ENCODE peak calls at places on chromosome 19, in eight cellular contexts. R, C, V, Z, E, S, Y and N are unnamed samples.

GRCh38 chr19:35388277-35389054 is 17.6 kb downstream of the GPR42 start:
- DNase-seq in R (no peak), C (no peak), V (no peak), Z (no peak), E (no peak), S (no peak), Y (peak; percentile 7), N (no peak)

GRCh38 chr19:45156751-45157150 is 4.0 kb downstream of the NKPD1 start:
- DNase-seq in R (no peak), C (no peak), V (no peak), Z (no peak), E (no peak), S (no peak), Y (no peak), N (no peak)

GRCh38 chr19:30330266-30330665 is 41.9 kb upstream of the ZNF536 start:
- DNase-seq in R (no peak), C (no peak), V (no peak), Z (no peak), E (no peak), S (no peak), Y (no peak), N (no peak)

GRCh38 chr19:42092350-42092749 is 16.4 kb downstream of the ZNF574 start:
- DNase-seq in R (no peak), C (no peak), V (no peak), Z (no peak), E (peak; percentile 66), S (peak; percentile 67), Y (no peak), N (peak; percentile 39)

GRCh38 chr19:6375411-6376010 is at the start of gene PSPN:
- DNase-seq in R (no peak), C (no peak), V (no peak), Z (no peak), E (no peak), S (no peak), Y (no peak), N (no peak)

GRCh38 chr19:13160557-13160956 is 10.3 kb downstream of the IER2 start:
- DNase-seq in R (peak; percentile 63), C (no peak), V (no peak), Z (peak; percentile 27), E (no peak), S (no peak), Y (no peak), N (no peak)

GRCh38 chr19:48668332-48668731 is 4.5 kb downstream of the NTN5 start:
- DNase-seq in R (no peak), C (no peak), V (no peak), Z (no peak), E (no peak), S (no peak), Y (no peak), N (no peak)

GRCh38 chr19:46839752-46840151 is 10.9 kb downstream of the AP2S1 start:
- DNase-seq in R (no peak), C (no peak), V (no peak), Z (no peak), E (no peak), S (no peak), Y (no peak), N (no peak)

GRCh38 chr19:4539169-4539696 is 603 bp downstream of the LRG1 start:
- DNase-seq in R (no peak), C (no peak), V (no peak), Z (no peak), E (no peak), S (no peak), Y (no peak), N (no peak)

GRCh38 chr19:33603377-33603776 is 18.4 kb upstream of the CHST8 start:
- DNase-seq in R (no peak), C (no peak), V (no peak), Z (no peak), E (no peak), S (no peak), Y (no peak), N (no peak)

DNA sequence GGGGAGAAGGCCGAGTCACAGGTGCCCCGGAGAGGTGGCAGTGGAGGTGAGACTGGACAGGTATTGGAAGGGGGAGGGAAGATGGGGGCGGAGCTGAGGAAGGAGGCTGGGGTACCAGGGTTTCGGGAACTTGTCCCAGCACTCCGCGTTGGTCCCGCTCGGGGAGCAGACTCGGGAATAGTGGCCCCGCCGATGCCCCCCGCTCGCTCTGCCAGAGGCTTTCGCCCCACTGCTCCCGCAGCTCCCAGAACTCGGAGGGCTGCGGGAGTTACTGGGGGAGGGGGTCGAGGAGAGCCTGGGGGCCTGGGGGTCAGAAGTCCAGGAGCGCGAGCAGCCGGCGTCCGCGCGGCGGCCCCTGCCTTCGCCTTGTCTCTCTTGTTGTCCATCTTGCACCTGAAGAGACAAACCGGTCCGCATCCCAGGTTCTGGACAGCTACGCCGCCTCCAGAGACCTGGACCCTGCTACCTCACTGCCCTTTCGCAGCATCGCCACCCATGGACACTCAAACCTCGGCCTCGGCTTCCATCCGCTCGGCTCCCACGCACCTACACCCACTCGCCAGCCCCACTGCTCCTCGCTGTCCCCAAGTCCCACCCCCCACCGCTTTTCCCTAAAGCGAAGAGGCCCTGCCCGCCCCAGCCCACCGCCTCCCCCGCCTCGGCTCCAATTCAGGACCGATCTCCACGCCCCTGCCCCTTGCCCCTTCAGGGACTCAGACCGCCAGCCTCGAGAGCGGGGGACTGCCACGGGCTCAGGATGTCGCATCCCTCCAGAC is 698 bp downstream of the PRR36 start:
- DNase-seq in R (no peak), C (no peak), V (no peak), Z (no peak), E (no peak), S (no peak), Y (no peak), N (no peak)
- H3K4me3 ChIP-seq in R (no peak overlapping the region), C (no peak overlapping the region), V (peak overlapping the region; percentile 52), Z (no peak overlapping the region), E (peak overlapping the region; percentile 57), S (no peak overlapping the region), Y (no peak overlapping the region), N (peak overlapping the region; percentile 48)

DNA sequence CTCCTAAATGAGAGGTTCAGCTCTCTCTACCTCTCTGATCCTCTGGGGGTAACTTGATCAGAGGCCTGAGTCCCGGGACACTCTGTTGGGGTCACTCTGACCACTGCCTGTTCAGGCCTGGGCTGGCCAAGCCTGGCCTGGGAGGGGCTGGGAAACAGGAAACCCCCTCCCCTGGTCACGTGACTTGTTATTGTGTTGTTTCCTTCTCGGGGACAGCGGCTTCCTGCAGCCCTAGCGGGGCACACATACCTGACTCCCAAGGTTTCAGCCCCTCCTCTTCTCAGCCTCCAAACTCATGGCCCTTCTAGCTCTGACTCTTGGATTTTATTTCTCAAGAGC is at the start of gene USHBP1:
- DNase-seq in R (no peak), C (no peak), V (no peak), Z (no peak), E (no peak), S (no peak), Y (no peak), N (no peak)
- H3K4me3 ChIP-seq in R (no peak within 1 kb of the TSS), C (peak within 1 kb of the TSS; percentile 21), V (no peak within 1 kb of the TSS), Z (no peak within 1 kb of the TSS), E (no peak within 1 kb of the TSS), S (no peak within 1 kb of the TSS), Y (no peak within 1 kb of the TSS), N (no peak within 1 kb of the TSS)

DNA sequence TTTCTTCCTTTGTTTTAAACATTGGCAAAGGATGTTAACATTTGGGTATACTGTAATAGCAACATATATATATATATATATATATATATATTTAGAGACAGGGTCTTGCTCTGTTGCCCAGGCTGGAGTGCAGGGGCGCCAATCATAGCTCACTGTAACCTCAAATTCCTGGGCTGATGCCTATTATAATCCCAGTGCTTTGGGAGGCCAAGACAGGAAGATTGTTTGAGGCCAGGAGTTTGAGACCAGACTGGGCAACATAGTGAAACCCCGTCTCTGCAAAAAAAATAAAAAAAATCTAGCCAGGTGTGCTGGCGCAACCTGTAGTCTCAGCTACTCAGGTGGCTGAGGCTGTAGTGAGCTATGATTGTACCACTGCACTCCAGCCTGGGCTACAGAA is 5.4 kb downstream of the BLVRB start:
- DNase-seq in R (no peak), C (no peak), V (no peak), Z (no peak), E (no peak), S (no peak), Y (no peak), N (no peak)
- H3K4me3 ChIP-seq in R (no peak overlapping the region), C (no peak overlapping the region), V (no peak overlapping the region), Z (no peak overlapping the region), E (no peak overlapping the region), S (no peak overlapping the region), Y (no peak overlapping the region), N (no peak overlapping the region)

DNA sequence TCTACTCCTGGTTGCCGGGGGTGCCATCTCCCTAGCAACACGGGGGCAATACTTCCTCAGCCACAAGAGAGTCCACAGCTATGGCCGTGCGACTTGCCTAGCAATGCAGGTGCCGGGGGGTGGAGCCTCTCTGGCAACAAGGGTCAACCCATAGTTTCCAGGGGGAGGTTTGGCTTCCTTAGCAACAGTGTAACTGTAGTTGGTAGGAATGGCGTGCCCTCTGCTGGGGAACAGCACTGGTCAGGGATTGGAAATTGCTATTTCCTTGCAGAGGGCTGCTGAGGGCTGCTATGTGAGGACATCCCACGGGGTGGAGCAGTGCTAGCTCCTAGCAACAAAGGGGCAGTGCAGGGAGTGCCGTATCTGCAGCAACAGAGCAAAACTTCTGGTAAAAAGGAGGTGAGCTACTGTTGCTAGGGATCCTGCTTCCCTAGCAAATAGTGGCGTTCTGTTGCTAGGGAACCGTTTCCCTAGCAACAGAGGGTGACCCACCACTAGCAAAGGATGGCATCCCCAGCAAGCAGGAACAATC is 7.0 kb upstream of the TMC4 start:
- DNase-seq in R (peak; percentile 35), C (no peak), V (peak; percentile 67), Z (peak; percentile 84), E (no peak), S (peak; percentile 58), Y (peak; percentile 88), N (no peak)
- H3K4me3 ChIP-seq in R (no peak overlapping the region), C (no peak overlapping the region), V (no peak overlapping the region), Z (no peak overlapping the region), E (no peak overlapping the region), S (no peak overlapping the region), Y (no peak overlapping the region), N (no peak overlapping the region)